ENCODE peak calls at places on chromosomes 11 and 22, in five cellular contexts. C is neural progenitor cell, V is IMR-90, M is fibroblast of lung, W is esophagus muscularis mucosa. Z is an unnamed sample.

GRCh38 chr11:65593518-65594414 is 1.8 kb downstream of the KCNK7 start:
- DNase-seq in C (peak; percentile 73), V (no peak), M (peak; percentile 27), W (no peak), Z (no peak)

GRCh38 chr11:65489061-65489705 is 9.7 kb upstream of the MALAT1 start:
- DNase-seq in C (peak; percentile 77), V (peak; percentile 90), M (peak; percentile 91), W (no peak), Z (peak; percentile 89)

GRCh38 chr11:69013009-69013951 is at the start of gene MRGPRF:
- DNase-seq in C (peak; percentile 70), V (peak; percentile 91), M (peak; percentile 74), W (peak; percentile 98), Z (peak; percentile 58)

GRCh38 chr22:44365196-44365802 is 52.5 kb upstream of the SHISAL1 start:
- DNase-seq in C (no peak), V (no peak), M (peak; percentile 29), W (no peak), Z (no peak)

GRCh38 chr11:122852071-122852831 is 14.0 kb downstream of the CRTAM start:
- DNase-seq in C (no peak), V (peak; percentile 53), M (peak; percentile 43), W (no peak), Z (no peak)

GRCh38 chr11:67632982-67633755 is 3.4 kb upstream of the NUDT8 start:
- DNase-seq in C (no peak), V (no peak), M (no peak), W (no peak), Z (no peak)

GRCh38 chr11:93537767-93538261 is 5.4 kb downstream of the SMCO4 start:
- DNase-seq in C (no peak), V (peak; percentile 47), M (peak; percentile 52), W (no peak), Z (no peak)

GRCh38 chr11:12133539-12134238 is 23.3 kb downstream of the MICAL2 start:
- DNase-seq in C (no peak), V (no peak), M (no peak), W (no peak), Z (no peak)

GRCh38 chr11:63769044-63769718 is 606 bp upstream of the ZFTA start:
- DNase-seq in C (peak; percentile 61), V (no peak), M (peak; percentile 41), W (no peak), Z (no peak)

GRCh38 chr22:40533712-40534378 is 102.7 kb downstream of the MRTFA start:
- DNase-seq in C (peak; percentile 12), V (peak; percentile 74), M (peak; percentile 84), W (no peak), Z (no peak)

GRCh38 chr11:45473491-45473890 is 187.3 kb upstream of the SYT13 start:
- DNase-seq in C (no peak), V (no peak), M (no peak), W (no peak), Z (no peak)

GRCh38 chr22:19905619-19906276 is 35.8 kb upstream of the COMT start:
- DNase-seq in C (no peak), V (no peak), M (no peak), W (no peak), Z (no peak)

GRCh38 chr22:31926086-31926485 is 18.2 kb upstream of the YWHAH start:
- DNase-seq in C (no peak), V (no peak), M (no peak), W (no peak), Z (no peak)

GRCh38 chr11:117187007-117187406 is 8.5 kb downstream of the SIDT2 start:
- DNase-seq in C (no peak), V (no peak), M (no peak), W (no peak), Z (no peak)

GRCh38 chr11:26228778-26229177 is 103.2 kb upstream of the ANO3 start:
- DNase-seq in C (no peak), V (peak; percentile 59), M (peak; percentile 52), W (no peak), Z (no peak)

GRCh38 chr22:49500076-49500460 is 327.6 kb downstream of the BRD1 start:
- DNase-seq in C (no peak), V (no peak), M (no peak), W (no peak), Z (no peak)

GRCh38 chr11:63749624-63750023 is 19.0 kb downstream of the ZFTA start:
- DNase-seq in C (no peak), V (no peak), M (no peak), W (no peak), Z (no peak)

GRCh38 chr22:25237503-25237902 is 18.1 kb downstream of the CRYBB2 start:
- DNase-seq in C (peak; percentile 30), V (no peak), M (no peak), W (no peak), Z (no peak)

GRCh38 chr11:68372625-68373024 is 60.2 kb downstream of the LRP5 start:
- DNase-seq in C (no peak), V (no peak), M (no peak), W (no peak), Z (no peak)

GRCh38 chr22:19874307-19875060 is 19.8 kb upstream of the GNB1L start:
- DNase-seq in C (peak; percentile 88), V (no peak), M (peak; percentile 41), W (no peak), Z (no peak)

GRCh38 chr11:110894224-110894623 is 182.0 kb upstream of the ARHGAP20 start:
- DNase-seq in C (no peak), V (no peak), M (no peak), W (no peak), Z (no peak)

GRCh38 chr11:33930317-33931021 is 38.6 kb upstream of the LMO2 start:
- DNase-seq in C (peak; percentile 18), V (no peak), M (peak; percentile 48), W (no peak), Z (no peak)

GRCh38 chr22:49838771-49839717 is 11.4 kb upstream of the BRD1 start:
- DNase-seq in C (peak; percentile 37), V (peak; percentile 33), M (peak; percentile 72), W (no peak), Z (no peak)

GRCh38 chr11:16392646-16393045 is 36.3 kb upstream of the SOX6 start:
- DNase-seq in C (no peak), V (peak; percentile 19), M (no peak), W (no peak), Z (peak; percentile 4)

GRCh38 chr11:32437406-32438345 is 2.3 kb upstream of the WT1 start:
- DNase-seq in C (peak; percentile 70), V (no peak), M (no peak), W (no peak), Z (no peak)

GRCh38 chr11:2928605-2929510 is at the start of gene PHLDA2:
- DNase-seq in C (peak; percentile 64), V (peak; percentile 85), M (peak; percentile 87), W (no peak), Z (no peak)

GRCh38 chr11:65506770-65507485 is 8.1 kb downstream of the MALAT1 start:
- DNase-seq in C (peak; percentile 79), V (peak; percentile 95), M (no peak), W (no peak), Z (no peak)

GRCh38 chr11:98137437-98137836 is 883.3 kb upstream of the CNTN5 start:
- DNase-seq in C (no peak), V (no peak), M (no peak), W (no peak), Z (no peak)

GRCh38 chr22:39883057-39883456 is 10.5 kb downstream of the ENTHD1 start:
- DNase-seq in C (no peak), V (no peak), M (no peak), W (no peak), Z (no peak)

GRCh38 chr11:58549644-58550043 is 26.0 kb downstream of the LPXN start:
- DNase-seq in C (no peak), V (no peak), M (no peak), W (no peak), Z (no peak)

GRCh38 chr11:3069425-3069824 is 12.2 kb upstream of the CARS1 start:
- DNase-seq in C (no peak), V (no peak), M (no peak), W (no peak), Z (no peak)

DNA sequence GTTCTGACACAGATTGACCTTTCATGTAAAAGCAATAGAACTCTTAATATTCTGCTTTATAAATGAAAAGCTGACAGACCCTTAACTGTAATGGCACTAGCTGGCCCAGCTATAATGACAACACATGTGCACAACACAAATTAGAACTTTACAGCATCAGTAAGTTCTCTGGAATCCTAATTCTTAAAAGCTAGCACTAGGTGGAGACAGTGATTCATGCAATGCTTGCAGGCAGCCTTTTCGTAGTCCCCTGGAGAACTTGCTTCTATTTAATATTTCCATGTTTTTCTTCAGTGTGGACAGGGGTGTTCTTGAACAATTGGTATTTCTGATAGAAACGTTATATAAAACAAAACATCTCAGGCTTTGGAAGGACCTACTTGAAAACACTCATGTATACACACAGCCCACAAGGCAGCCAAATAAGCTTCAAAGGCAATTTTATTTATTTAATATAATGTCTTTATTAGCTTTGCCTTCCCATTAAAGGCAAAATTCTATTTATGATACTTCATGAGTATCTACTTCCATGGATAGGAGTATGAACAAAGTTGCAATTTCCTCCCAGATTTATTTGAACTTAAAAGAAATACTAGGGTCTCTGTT is 374.3 kb upstream of the MPPED2 start:
- DNase-seq in C (peak; percentile 72), V (peak; percentile 47), M (peak; percentile 49), W (no peak), Z (no peak)
- TF ChIP-seq CTCF in C (peak; percentile 88), V (peak; percentile 45), M (peak; percentile 67), W (no peak), Z (peak; percentile 33)

DNA sequence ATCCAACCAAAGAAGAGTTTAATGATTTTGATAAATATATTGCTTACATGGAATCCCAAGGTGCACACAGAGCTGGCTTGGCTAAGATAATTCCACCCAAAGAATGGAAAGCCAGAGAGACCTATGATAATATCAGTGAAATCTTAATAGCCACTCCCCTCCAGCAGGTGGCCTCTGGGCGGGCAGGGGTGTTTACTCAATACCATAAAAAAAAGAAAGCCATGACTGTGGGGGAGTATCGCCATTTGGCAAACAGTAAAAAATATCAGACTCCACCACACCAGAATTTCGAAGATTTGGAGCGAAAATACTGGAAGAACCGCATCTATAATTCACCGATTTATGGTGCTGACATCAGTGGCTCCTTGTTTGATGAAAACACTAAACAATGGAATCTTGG is 23.9 kb downstream of the KDM4D start:
- DNase-seq in C (no peak), V (no peak), M (no peak), W (no peak), Z (no peak)
- H3K27me3 ChIP-seq in C (peaks cover 9% of the 10 kb centered on the region), V (peaks cover 1% of the 10 kb centered on the region), M (no peaks in the 10 kb centered on the region), W (no peaks in the 10 kb centered on the region), Z (no peaks in the 10 kb centered on the region)

GRCh38 chr22:43230983-43231723 is 44.2 kb upstream of the TTLL12 start:
- DNase-seq in C (peak; percentile 89), V (peak; percentile 28), M (peak; percentile 9), W (no peak), Z (no peak)
- H3K4me3 ChIP-seq in C (no peak overlapping the region), V (no peak overlapping the region), M (no peak overlapping the region), W (no peak overlapping the region), Z (no peak overlapping the region)

DNA sequence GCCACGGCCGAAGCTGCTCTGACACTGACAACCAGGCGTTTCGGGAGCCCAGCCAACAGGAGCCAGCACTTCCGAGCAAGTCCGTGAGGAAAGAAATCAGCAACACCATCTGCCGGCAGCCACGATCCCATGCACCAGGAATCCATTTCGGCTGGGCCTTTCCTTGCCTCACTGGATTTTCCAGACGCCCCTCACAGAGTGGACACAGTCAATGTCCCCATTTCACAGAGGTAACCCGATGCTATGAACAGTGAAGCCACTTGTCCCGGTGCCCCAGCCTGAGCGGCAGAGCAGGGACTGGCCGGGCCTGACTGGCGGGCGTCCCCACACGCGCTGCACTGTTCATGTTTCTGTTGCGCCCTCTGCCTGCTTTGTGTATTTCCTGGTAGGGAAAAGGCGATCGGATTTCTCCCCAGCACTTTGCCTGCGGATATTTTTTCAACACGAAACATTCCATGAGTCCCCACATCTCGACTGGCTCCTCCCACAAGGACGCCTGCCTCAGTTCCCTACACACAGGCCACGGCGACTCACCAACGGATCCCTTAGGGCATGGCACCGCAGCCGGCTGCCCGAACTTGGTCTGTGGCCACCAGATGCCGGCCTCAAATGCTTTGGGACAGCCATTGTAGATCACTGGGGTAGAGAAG is 55.3 kb downstream of the TRMU start:
- DNase-seq in C (peak; percentile 27), V (peak; percentile 65), M (peak; percentile 24), W (no peak), Z (peak; percentile 6)
- TF ChIP-seq CTCF in C (no peak), V (peak; percentile 59), M (peak; percentile 68), W (peak; percentile 30), Z (peak; percentile 71)

Z was measured in BJ.